ENCODE peak calls at places on chromosomes 1 and 21, in four cellular contexts. One of them, this sample, is unnamed.

GRCh38 chr1:88800382-88801051 is 90.8 kb downstream of the GTF2B start:
- DNase-seq in stimulated activated CD8-positive, alpha-beta memory T cell treated with anti-CD3 and anti-CD28 coated beads, Interleukin-7, amount 100 ng/mL, for 24 hours: peak
- DNase-seq in neural crest cell: no peak
- DNase-seq in lower leg skin: no peak
- DNase-seq in this sample: no peak

GRCh38 chr1:31959521-31959920 is 21.4 kb upstream of the PTP4A2 start:
- DNase-seq in lower leg skin: no peak
- DNase-seq in neural crest cell: no peak
- DNase-seq in stimulated activated CD8-positive, alpha-beta memory T cell treated with anti-CD3 and anti-CD28 coated beads, Interleukin-7, amount 100 ng/mL, for 24 hours: no peak
- DNase-seq in this sample: no peak

GRCh38 chr1:42239555-42239954 is 75.0 kb upstream of the GUCA2A start:
- DNase-seq in lower leg skin: no peak
- DNase-seq in neural crest cell: no peak
- DNase-seq in stimulated activated CD8-positive, alpha-beta memory T cell treated with anti-CD3 and anti-CD28 coated beads, Interleukin-7, amount 100 ng/mL, for 24 hours: no peak
- DNase-seq in this sample: no peak

GRCh38 chr1:101257500-101258325 is 20.9 kb downstream of the S1PR1 start:
- DNase-seq in neural crest cell: no peak
- DNase-seq in lower leg skin: no peak
- DNase-seq in stimulated activated CD8-positive, alpha-beta memory T cell treated with anti-CD3 and anti-CD28 coated beads, Interleukin-7, amount 100 ng/mL, for 24 hours: no peak
- DNase-seq in this sample: no peak

GRCh38 chr21:45467221-45467779 is 62.3 kb downstream of the COL18A1 start:
- DNase-seq in lower leg skin: no peak
- DNase-seq in stimulated activated CD8-positive, alpha-beta memory T cell treated with anti-CD3 and anti-CD28 coated beads, Interleukin-7, amount 100 ng/mL, for 24 hours: no peak
- DNase-seq in neural crest cell: no peak
- DNase-seq in this sample: no peak

GRCh38 chr1:63124666-63125191 is 197.6 kb upstream of the FOXD3 start:
- DNase-seq in neural crest cell: no peak
- DNase-seq in lower leg skin: no peak
- DNase-seq in stimulated activated CD8-positive, alpha-beta memory T cell treated with anti-CD3 and anti-CD28 coated beads, Interleukin-7, amount 100 ng/mL, for 24 hours: no peak
- DNase-seq in this sample: no peak

GRCh38 chr1:167305059-167305704 is 84.5 kb downstream of the POU2F1 start:
- DNase-seq in lower leg skin: no peak
- DNase-seq in neural crest cell: no peak
- DNase-seq in stimulated activated CD8-positive, alpha-beta memory T cell treated with anti-CD3 and anti-CD28 coated beads, Interleukin-7, amount 100 ng/mL, for 24 hours: no peak
- DNase-seq in this sample: no peak

GRCh38 chr1:201022824-201023516 is 544 bp downstream of the KIF21B start:
- DNase-seq in stimulated activated CD8-positive, alpha-beta memory T cell treated with anti-CD3 and anti-CD28 coated beads, Interleukin-7, amount 100 ng/mL, for 24 hours: no peak
- DNase-seq in neural crest cell: peak
- DNase-seq in lower leg skin: no peak
- DNase-seq in this sample: no peak

GRCh38 chr1:228697209-228698016 is 37.9 kb upstream of the RHOU start:
- DNase-seq in neural crest cell: no peak
- DNase-seq in lower leg skin: peak
- DNase-seq in stimulated activated CD8-positive, alpha-beta memory T cell treated with anti-CD3 and anti-CD28 coated beads, Interleukin-7, amount 100 ng/mL, for 24 hours: no peak
- DNase-seq in this sample: no peak

GRCh38 chr1:206116873-206117150 is 376 bp downstream of the AVPR1B start:
- DNase-seq in stimulated activated CD8-positive, alpha-beta memory T cell treated with anti-CD3 and anti-CD28 coated beads, Interleukin-7, amount 100 ng/mL, for 24 hours: no peak
- DNase-seq in neural crest cell: no peak
- DNase-seq in lower leg skin: no peak
- DNase-seq in this sample: no peak

GRCh38 chr1:59138402-59138801 is 158.5 kb upstream of the FGGY start:
- DNase-seq in stimulated activated CD8-positive, alpha-beta memory T cell treated with anti-CD3 and anti-CD28 coated beads, Interleukin-7, amount 100 ng/mL, for 24 hours: no peak
- DNase-seq in neural crest cell: no peak
- DNase-seq in lower leg skin: no peak
- DNase-seq in this sample: no peak

GRCh38 chr1:35111106-35111505 is 31.9 kb downstream of the ZMYM1 start:
- DNase-seq in lower leg skin: no peak
- DNase-seq in neural crest cell: no peak
- DNase-seq in stimulated activated CD8-positive, alpha-beta memory T cell treated with anti-CD3 and anti-CD28 coated beads, Interleukin-7, amount 100 ng/mL, for 24 hours: no peak
- DNase-seq in this sample: no peak

GRCh38 chr21:38249256-38249655 is 7.5 kb upstream of the KCNJ15 start:
- DNase-seq in neural crest cell: no peak
- DNase-seq in stimulated activated CD8-positive, alpha-beta memory T cell treated with anti-CD3 and anti-CD28 coated beads, Interleukin-7, amount 100 ng/mL, for 24 hours: no peak
- DNase-seq in lower leg skin: no peak
- DNase-seq in this sample: no peak

GRCh38 chr21:43603641-43604504 is 55.4 kb downstream of the HSF2BP start:
- DNase-seq in neural crest cell: no peak
- DNase-seq in stimulated activated CD8-positive, alpha-beta memory T cell treated with anti-CD3 and anti-CD28 coated beads, Interleukin-7, amount 100 ng/mL, for 24 hours: no peak
- DNase-seq in lower leg skin: no peak
- DNase-seq in this sample: no peak

GRCh38 chr21:26806734-26807372 is 38.4 kb downstream of the ADAMTS1 start:
- DNase-seq in lower leg skin: no peak
- DNase-seq in neural crest cell: no peak
- DNase-seq in stimulated activated CD8-positive, alpha-beta memory T cell treated with anti-CD3 and anti-CD28 coated beads, Interleukin-7, amount 100 ng/mL, for 24 hours: no peak
- DNase-seq in this sample: no peak

GRCh38 chr1:161069731-161070270 is at the start of gene ARHGAP30:
- DNase-seq in stimulated activated CD8-positive, alpha-beta memory T cell treated with anti-CD3 and anti-CD28 coated beads, Interleukin-7, amount 100 ng/mL, for 24 hours: peak
- DNase-seq in lower leg skin: peak
- DNase-seq in neural crest cell: no peak
- DNase-seq in this sample: peak

GRCh38 chr1:234173968-234174367 is 199.3 kb upstream of the COA6 start:
- DNase-seq in lower leg skin: peak
- DNase-seq in neural crest cell: no peak
- DNase-seq in stimulated activated CD8-positive, alpha-beta memory T cell treated with anti-CD3 and anti-CD28 coated beads, Interleukin-7, amount 100 ng/mL, for 24 hours: no peak
- DNase-seq in this sample: no peak

GRCh38 chr1:19179597-19180271 is 30.3 kb downstream of the UBR4 start:
- DNase-seq in lower leg skin: no peak
- DNase-seq in stimulated activated CD8-positive, alpha-beta memory T cell treated with anti-CD3 and anti-CD28 coated beads, Interleukin-7, amount 100 ng/mL, for 24 hours: no peak
- DNase-seq in neural crest cell: no peak
- DNase-seq in this sample: no peak

GRCh38 chr1:163170331-163170730 is 32.4 kb downstream of the RGS5 start:
- DNase-seq in lower leg skin: no peak
- DNase-seq in neural crest cell: no peak
- DNase-seq in stimulated activated CD8-positive, alpha-beta memory T cell treated with anti-CD3 and anti-CD28 coated beads, Interleukin-7, amount 100 ng/mL, for 24 hours: no peak
- DNase-seq in this sample: no peak

GRCh38 chr1:73832276-73832825 is 365.6 kb downstream of the LRRIQ3 start:
- DNase-seq in lower leg skin: no peak
- DNase-seq in neural crest cell: no peak
- DNase-seq in stimulated activated CD8-positive, alpha-beta memory T cell treated with anti-CD3 and anti-CD28 coated beads, Interleukin-7, amount 100 ng/mL, for 24 hours: no peak
- DNase-seq in this sample: no peak

GRCh38 chr1:212608209-212608955 is at the start of gene ATF3:
- DNase-seq in lower leg skin: peak
- DNase-seq in neural crest cell: peak
- DNase-seq in stimulated activated CD8-positive, alpha-beta memory T cell treated with anti-CD3 and anti-CD28 coated beads, Interleukin-7, amount 100 ng/mL, for 24 hours: peak
- DNase-seq in this sample: peak

GRCh38 chr1:94801919-94802546 is 18.1 kb upstream of the SLC44A3 start:
- DNase-seq in lower leg skin: peak
- DNase-seq in stimulated activated CD8-positive, alpha-beta memory T cell treated with anti-CD3 and anti-CD28 coated beads, Interleukin-7, amount 100 ng/mL, for 24 hours: no peak
- DNase-seq in neural crest cell: peak
- DNase-seq in this sample: no peak

GRCh38 chr1:115428676-115429075 is 90.6 kb upstream of the NGF start:
- DNase-seq in lower leg skin: no peak
- DNase-seq in stimulated activated CD8-positive, alpha-beta memory T cell treated with anti-CD3 and anti-CD28 coated beads, Interleukin-7, amount 100 ng/mL, for 24 hours: no peak
- DNase-seq in neural crest cell: no peak
- DNase-seq in this sample: no peak

GRCh38 chr1:55694297-55694696 is 479.1 kb upstream of the USP24 start:
- DNase-seq in neural crest cell: no peak
- DNase-seq in lower leg skin: no peak
- DNase-seq in stimulated activated CD8-positive, alpha-beta memory T cell treated with anti-CD3 and anti-CD28 coated beads, Interleukin-7, amount 100 ng/mL, for 24 hours: no peak
- DNase-seq in this sample: no peak

GRCh38 chr1:237713886-237714285 is 176.8 kb downstream of the ZP4 start:
- DNase-seq in stimulated activated CD8-positive, alpha-beta memory T cell treated with anti-CD3 and anti-CD28 coated beads, Interleukin-7, amount 100 ng/mL, for 24 hours: no peak
- DNase-seq in lower leg skin: no peak
- DNase-seq in neural crest cell: no peak
- DNase-seq in this sample: no peak

This sample was measured in GM12892.